ENCODE peak calls at places on chromosome 19, in ten cellular contexts. X is mammary epithelial cell, N is psoas muscle, C is endodermal cell, U is PC-3, H is HL-60, O is IMR-90, R is upper lobe of left lung, E is left lung, T is colonic mucosa. M is an unnamed sample.

GRCh38 chr19:34733266-34733825 is 697 bp upstream of the ZNF181 start:
- DNase-seq in X (no peak), N (peak; percentile 49), C (no peak), U (no peak), H (peak; percentile 84), O (no peak), R (no peak), E (peak; percentile 59), T (no peak), M (no peak)

GRCh38 chr19:48608798-48609263 is 2.3 kb downstream of the SPACA4 start:
- DNase-seq in X (no peak), N (no peak), C (peak; percentile 87), U (peak; percentile 35), H (peak; percentile 73), O (no peak), R (no peak), E (no peak), T (peak; percentile 60), M (peak; percentile 51)

GRCh38 chr19:55667958-55668357 is 7.1 kb upstream of the EPN1 start:
- DNase-seq in X (no peak), N (no peak), C (no peak), U (peak; percentile 40), H (no peak), O (no peak), R (no peak), E (no peak), T (no peak), M (peak; percentile 65)

GRCh38 chr19:42553292-42554045 is 25.2 kb upstream of the CEACAM1 start:
- DNase-seq in X (peak; percentile 73), N (no peak), C (no peak), U (peak; percentile 38), H (peak; percentile 81), O (peak; percentile 67), R (peak; percentile 57), E (peak; percentile 51), T (no peak), M (no peak)

GRCh38 chr19:57263244-57263643 is 17.0 kb upstream of the ZNF460 start:
- DNase-seq in X (no peak), N (no peak), C (peak; percentile 46), U (no peak), H (no peak), O (no peak), R (no peak), E (no peak), T (no peak), M (no peak)

GRCh38 chr19:33393286-33394005 is 19.9 kb downstream of the CEBPG start:
- DNase-seq in X (no peak), N (no peak), C (peak; percentile 66), U (no peak), H (no peak), O (no peak), R (no peak), E (peak; percentile 31), T (no peak), M (no peak)

GRCh38 chr19:40585677-40586422 is 9.2 kb downstream of the SHKBP1 start:
- DNase-seq in X (peak; percentile 66), N (no peak), C (no peak), U (peak; percentile 33), H (peak; percentile 70), O (peak; percentile 44), R (peak; percentile 63), E (peak; percentile 49), T (no peak), M (no peak)

GRCh38 chr19:10726268-10726667 is 8.4 kb downstream of the DNM2 start:
- DNase-seq in X (no peak), N (no peak), C (no peak), U (no peak), H (no peak), O (no peak), R (peak; percentile 56), E (no peak), T (no peak), M (no peak)

DNA sequence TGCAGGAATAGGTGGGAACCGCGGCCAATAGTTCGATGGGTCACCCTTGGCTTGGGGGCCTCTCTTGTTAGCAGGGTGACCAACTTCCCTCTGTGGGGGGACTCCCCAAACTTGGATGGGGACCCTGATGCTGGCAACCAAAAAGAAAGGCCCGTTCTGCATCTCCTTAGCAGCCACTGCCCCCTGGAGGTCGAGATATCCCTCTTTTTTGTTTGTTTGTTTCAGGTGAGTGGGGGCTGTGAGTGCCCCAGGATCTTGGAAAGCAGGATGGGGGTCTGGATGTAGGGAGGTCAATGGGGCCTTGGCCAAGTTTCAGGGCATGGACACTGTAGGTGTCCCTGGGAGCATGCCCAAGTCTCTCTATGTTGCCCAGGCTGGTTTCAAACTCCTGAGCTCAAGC is 7.7 kb upstream of the CRTC1 start:
- DNase-seq in X (no peak), N (no peak), C (peak; percentile 80), U (peak; percentile 13), H (no peak), O (no peak), R (no peak), E (no peak), T (no peak), M (no peak)
- TF ChIP-seq CTCF in X (peak; percentile 23), N (peak; percentile 36), C (peak; percentile 82), U (peak; percentile 70), H (no peak), O (peak; percentile 52), R (no peak), E (no peak), T (peak; percentile 28), M (no peak)

GRCh38 chr19:7636691-7637373 is at the start of gene STXBP2:
- DNase-seq in X (peak; percentile 73), N (peak; percentile 55), C (peak; percentile 96), U (peak; percentile 89), H (peak; percentile 82), O (no peak), R (peak; percentile 90), E (peak; percentile 85), T (peak; percentile 91), M (peak; percentile 88)

GRCh38 chr19:7638802-7639465 is 2.0 kb downstream of the STXBP2 start:
- DNase-seq in X (no peak), N (no peak), C (no peak), U (no peak), H (no peak), O (no peak), R (no peak), E (no peak), T (no peak), M (no peak)

GRCh38 chr19:7635670-7636069 is 1.2 kb upstream of the STXBP2 start:
- DNase-seq in X (no peak), N (no peak), C (no peak), U (no peak), H (no peak), O (no peak), R (no peak), E (no peak), T (no peak), M (no peak)

GRCh38 chr19:7636317-7636690 is 606 bp upstream of the STXBP2 start:
- DNase-seq in X (no peak), N (no peak), C (no peak), U (no peak), H (no peak), O (no peak), R (no peak), E (no peak), T (no peak), M (no peak)

DNA sequence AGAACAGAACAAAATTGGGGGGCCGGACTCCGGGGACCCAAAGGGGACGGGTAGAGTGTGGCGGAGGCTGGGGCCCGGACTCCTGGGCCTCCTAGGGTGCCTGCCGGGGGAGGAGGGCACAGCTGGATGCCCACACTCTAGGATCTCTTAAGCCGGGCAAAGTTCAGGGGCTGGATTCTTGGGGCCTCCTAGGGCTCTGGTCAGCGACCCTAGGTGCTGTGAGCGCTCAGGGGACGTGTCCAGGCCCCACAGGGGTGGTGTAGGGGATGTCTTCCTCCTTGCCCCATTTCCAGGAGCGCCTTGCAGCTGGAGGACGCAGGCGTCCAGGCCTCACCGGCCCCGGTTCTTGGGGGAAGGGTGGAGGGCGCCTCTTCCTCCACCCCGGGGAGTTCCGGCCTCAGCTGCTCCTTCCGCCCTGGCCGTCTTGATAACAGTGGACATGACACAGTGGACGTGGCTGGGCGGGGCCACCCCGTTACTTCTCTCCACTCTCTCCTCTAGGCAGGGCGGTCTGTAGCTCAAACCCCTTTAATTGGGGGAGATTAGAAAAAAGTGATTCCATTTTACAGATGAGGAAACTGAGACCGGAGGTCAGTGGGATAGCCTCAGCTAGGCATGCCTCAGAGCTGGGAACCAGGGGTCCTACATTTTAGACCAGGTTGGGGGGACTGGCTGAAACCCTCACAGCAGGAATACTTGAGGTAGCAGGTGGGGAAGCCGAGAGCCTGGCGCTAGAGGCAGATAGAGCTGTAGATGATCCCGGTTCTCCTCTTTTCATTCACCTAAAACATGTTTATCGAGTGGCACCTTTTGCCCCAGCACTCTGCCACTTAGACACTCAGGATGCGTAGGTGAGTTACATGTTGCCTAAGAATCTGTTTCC is 705 bp downstream of the STXBP2 start:
- DNase-seq in X (peak; percentile 8), N (peak; percentile 47), C (no peak), U (peak; percentile 42), H (peak; percentile 67), O (no peak), R (peak; percentile 88), E (peak; percentile 75), T (peak; percentile 59), M (peak; percentile 19)
- H3K27ac ChIP-seq in X (peak overlapping the region; percentile 27), N (peak overlapping the region; percentile 30), C (no peak overlapping the region), U (peak overlapping the region; percentile 28), H (peak overlapping the region; percentile 84), O (no peak overlapping the region), R (peak overlapping the region; percentile 93), E (peak overlapping the region; percentile 86), T (peak overlapping the region; percentile 83), M (peak overlapping the region; percentile 71)

DNA sequence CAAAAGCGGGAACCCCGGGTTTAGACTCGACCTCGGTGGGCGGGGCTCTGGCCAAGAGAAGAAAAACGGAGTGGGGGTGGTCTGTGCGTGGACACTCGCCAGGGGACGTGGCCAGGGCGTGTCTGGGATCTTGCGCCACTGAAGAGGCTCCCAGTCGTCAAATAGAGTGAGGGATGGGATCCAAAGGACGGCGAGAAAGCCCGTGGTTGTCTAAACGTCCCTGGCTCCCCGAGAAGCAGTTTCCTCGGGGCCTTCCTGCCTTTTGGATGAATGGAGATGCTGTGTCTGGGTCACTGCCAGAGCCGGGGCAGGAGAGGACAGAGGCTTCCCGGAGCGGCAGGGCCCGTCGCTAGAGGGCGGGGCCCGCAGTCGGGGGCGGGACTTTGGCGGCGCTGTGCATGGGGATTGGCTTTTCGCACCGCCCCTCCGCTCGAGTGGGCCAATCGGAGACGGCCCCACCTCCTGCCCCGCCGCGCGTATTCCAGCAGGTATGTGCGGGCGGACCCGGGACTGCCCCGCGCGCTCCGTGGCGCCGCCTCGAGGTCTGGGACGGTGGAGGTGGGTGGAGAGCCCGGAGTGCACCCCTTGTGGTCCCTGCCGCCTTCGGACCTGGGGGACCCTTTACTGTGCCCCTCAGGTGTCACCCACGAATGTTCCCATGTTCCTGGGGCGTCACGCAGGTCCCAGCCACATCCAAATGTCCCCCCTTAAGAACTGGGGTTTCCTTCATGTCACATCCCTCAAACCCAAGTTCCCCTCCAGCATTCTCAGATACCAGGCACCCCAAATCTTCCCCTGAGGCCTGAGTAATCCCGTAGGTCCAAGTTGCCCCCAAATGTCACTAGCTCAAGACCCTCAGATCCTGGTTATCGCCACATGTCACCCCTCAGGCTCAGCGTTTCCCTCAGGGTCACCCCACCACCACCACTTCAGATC is 38.4 kb downstream of the ZSWIM4 start:
- DNase-seq in X (peak; percentile 87), N (peak; percentile 98), C (peak; percentile 99), U (peak; percentile 97), H (peak; percentile 93), O (peak; percentile 86), R (peak; percentile 94), E (peak; percentile 94), T (peak; percentile 97), M (peak; percentile 98)
- TF ChIP-seq CTCF in X (peak; percentile 35), N (peak; percentile 42), C (peak; percentile 77), U (peak; percentile 75), H (peak; percentile 28), O (peak; percentile 49), R (peak; percentile 73), E (peak; percentile 41), T (peak; percentile 37), M (peak; percentile 80)

GRCh38 chr19:28289294-28290063 is 923.5 kb downstream of the UQCRFS1 start:
- DNase-seq in X (peak; percentile 18), N (no peak), C (peak; percentile 66), U (no peak), H (no peak), O (no peak), R (no peak), E (no peak), T (peak; percentile 82), M (no peak)

GRCh38 chr19:28285917-28286316 is 927.0 kb downstream of the UQCRFS1 start:
- DNase-seq in X (no peak), N (no peak), C (no peak), U (no peak), H (no peak), O (no peak), R (no peak), E (no peak), T (no peak), M (no peak)

GRCh38 chr19:28290963-28291657 is 921.8 kb downstream of the UQCRFS1 start:
- DNase-seq in X (no peak), N (no peak), C (peak; percentile 88), U (no peak), H (no peak), O (no peak), R (no peak), E (no peak), T (no peak), M (no peak)

GRCh38 chr19:28291874-28292273 is 921.1 kb downstream of the UQCRFS1 start:
- DNase-seq in X (no peak), N (no peak), C (peak; percentile 55), U (no peak), H (no peak), O (no peak), R (no peak), E (no peak), T (no peak), M (no peak)

DNA sequence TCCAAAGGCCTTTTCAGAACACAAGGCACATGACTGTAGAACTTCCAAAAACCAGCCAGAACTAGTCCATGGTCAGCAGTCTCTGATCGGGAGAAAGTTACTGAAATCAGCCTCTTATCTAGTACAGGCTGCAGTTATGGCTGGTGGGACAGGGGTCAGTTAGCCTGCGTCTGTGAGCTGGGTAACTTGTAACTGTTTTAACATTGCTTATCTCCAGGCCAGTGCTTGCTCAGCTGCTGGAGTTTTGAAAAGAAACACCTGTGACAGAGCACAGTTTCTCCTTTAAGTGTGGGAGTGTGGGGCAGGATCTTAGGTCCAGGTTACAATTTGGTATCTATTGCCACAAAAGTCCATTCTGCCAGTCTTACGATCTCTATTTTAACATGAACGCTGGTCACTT is 924.1 kb downstream of the UQCRFS1 start:
- DNase-seq in X (no peak), N (no peak), C (no peak), U (no peak), H (no peak), O (no peak), R (no peak), E (no peak), T (peak; percentile 44), M (no peak)
- H3K27ac ChIP-seq in X (no peak overlapping the region), N (no peak overlapping the region), C (peak overlapping the region; percentile 69), U (no peak overlapping the region), H (no peak overlapping the region), O (no peak overlapping the region), R (no peak overlapping the region), E (no peak overlapping the region), T (peak overlapping the region; percentile 50), M (no peak overlapping the region)

M was measured in RWPE1.